ENCODE peak calls at places on chromosomes 13 and 19, in four cellular contexts. H is C1 segment of cervical spinal cord; Y is CD8-positive, alpha-beta T cell; X is AML-193. U is an unnamed sample.

GRCh38 chr19:53055117-53055516 is 10.6 kb downstream of the ERVV-2 start:
- DNase-seq in H (no peak), X (no peak), Y (no peak), U (no peak)

GRCh38 chr13:111903143-111903542 is 163.8 kb upstream of the SOX1 start:
- DNase-seq in Y (peak), H (no peak), X (no peak), U (peak)

GRCh38 chr19:31988256-31988655 is 357.2 kb upstream of the ZNF507 start:
- DNase-seq in Y (no peak), X (no peak), H (no peak), U (no peak)

GRCh38 chr19:50239916-50240585 is 36.6 kb downstream of the MYH14 start:
- DNase-seq in H (no peak), X (no peak), Y (no peak), U (no peak)

GRCh38 chr19:34017024-34017423 is 155.3 kb upstream of the LSM14A start:
- DNase-seq in X (no peak), H (no peak), Y (no peak), U (no peak)

GRCh38 chr13:18714889-18715288 is 466.7 kb downstream of the TUBA3C start:
- DNase-seq in Y (no peak), H (no peak), X (no peak), U (no peak)

GRCh38 chr19:1259873-1260748 is 9.0 kb upstream of the CIRBP start:
- DNase-seq in X (no peak), H (no peak), Y (peak), U (no peak)

GRCh38 chr13:88014527-88014926 is 343.4 kb downstream of the SLITRK5 start:
- DNase-seq in Y (no peak), H (no peak), X (peak), U (no peak)

GRCh38 chr13:48531416-48532145 is 1.3 kb downstream of the RCBTB2 start:
- DNase-seq in H (no peak), Y (peak), X (no peak), U (no peak)

GRCh38 chr19:32012206-32012605 is 333.2 kb upstream of the ZNF507 start:
- DNase-seq in Y (no peak), H (no peak), X (no peak), U (no peak)